ENCODE peak calls at places on chromosome 15, in seven cellular contexts. U, Q, M, C, E, V and D are unnamed samples.

GRCh38 chr15:36208868-36209582 is 370.4 kb upstream of the CDIN1 start:
- DNase-seq in M (no peak), Q (no peak), U (no peak), V (no peak), E (peak; percentile 42), C (no peak), D (peak; percentile 9)

GRCh38 chr15:23467110-23467600 is 20.1 kb upstream of the GOLGA6L2 start:
- DNase-seq in E (peak; percentile 45), M (peak; percentile 28), C (peak; percentile 10), Q (no peak), V (no peak), U (no peak), D (peak; percentile 26)

GRCh38 chr15:55965091-55965490 is 28.3 kb downstream of the NEDD4 start:
- DNase-seq in V (no peak), E (no peak), M (no peak), Q (no peak), U (no peak), C (no peak), D (no peak)

GRCh38 chr15:59250249-59250648 is 43.6 kb downstream of the LDHAL6B start:
- DNase-seq in U (no peak), E (no peak), V (no peak), M (no peak), C (no peak), Q (no peak), D (no peak)

GRCh38 chr15:69857686-69858391 is 239.9 kb downstream of the TLE3 start:
- DNase-seq in M (no peak), C (no peak), U (no peak), E (no peak), Q (no peak), V (no peak), D (no peak)

GRCh38 chr15:39580630-39581500 is at the start of gene THBS1:
- DNase-seq in U (peak; percentile 62), E (peak; percentile 99), V (peak; percentile 87), Q (peak; percentile 18), M (peak; percentile 97), C (peak; percentile 94), D (peak; percentile 84)

GRCh38 chr15:44738340-44738984 is 2.1 kb downstream of the TRIM69 start:
- DNase-seq in U (no peak), M (peak; percentile 56), V (no peak), Q (no peak), C (no peak), E (peak; percentile 82), D (peak; percentile 47)

GRCh38 chr15:68833734-68834334 is 13.1 kb upstream of the ANP32A start:
- DNase-seq in U (no peak), C (no peak), M (no peak), V (no peak), Q (no peak), E (no peak), D (no peak)

GRCh38 chr15:83285979-83286553 is 1.6 kb upstream of the BNC1 start:
- DNase-seq in U (no peak), M (peak; percentile 35), V (no peak), E (peak; percentile 69), C (peak; percentile 75), Q (no peak), D (peak; percentile 59)

GRCh38 chr15:69414702-69415161 is 583 bp downstream of the KIF23 start:
- DNase-seq in M (peak; percentile 71), U (no peak), V (no peak), E (peak; percentile 93), C (peak; percentile 64), Q (no peak), D (peak; percentile 72)

GRCh38 chr15:58632789-58633188 is 116.7 kb downstream of the ADAM10 start:
- DNase-seq in Q (no peak), V (no peak), E (peak; percentile 42), U (no peak), C (no peak), M (no peak), D (no peak)

GRCh38 chr15:66884661-66885237 is 180.7 kb upstream of the SMAD3 start:
- DNase-seq in E (no peak), C (no peak), U (no peak), Q (no peak), V (no peak), M (no peak), D (no peak)

GRCh38 chr15:32692286-32692685 is 25.5 kb upstream of the GREM1 start:
- DNase-seq in C (no peak), U (no peak), M (no peak), Q (no peak), V (no peak), E (no peak), D (no peak)

GRCh38 chr15:68679961-68680371 is 101.2 kb downstream of the CORO2B start:
- DNase-seq in U (no peak), V (no peak), E (no peak), M (no peak), C (no peak), Q (no peak), D (no peak)

GRCh38 chr15:87816016-87816415 is 440.5 kb downstream of the NTRK3 start:
- DNase-seq in M (no peak), V (no peak), Q (no peak), C (no peak), U (no peak), E (peak; percentile 32), D (no peak)

GRCh38 chr15:40746916-40747418 is 8.1 kb downstream of the RMDN3 start:
- DNase-seq in E (peak; percentile 84), C (peak; percentile 31), U (no peak), Q (no peak), V (no peak), M (no peak), D (no peak)

GRCh38 chr15:83380026-83380425 is 67.1 kb upstream of the SH3GL3 start:
- DNase-seq in E (no peak), M (no peak), C (no peak), U (no peak), Q (no peak), V (no peak), D (no peak)

GRCh38 chr15:69729167-69729748 is 276.6 kb downstream of the RPLP1 start:
- DNase-seq in C (no peak), Q (peak; percentile 78), M (peak; percentile 49), U (peak; percentile 79), E (peak; percentile 50), V (peak; percentile 29), D (no peak)

GRCh38 chr15:65578904-65579728 is 31.8 kb downstream of the INTS14 start:
- DNase-seq in E (no peak), Q (no peak), U (no peak), M (no peak), V (no peak), C (no peak), D (no peak)

GRCh38 chr15:82081904-82082810 is 36.3 kb upstream of the MEX3B start:
- DNase-seq in M (no peak), Q (no peak), U (no peak), E (peak; percentile 76), C (peak; percentile 71), V (no peak), D (peak; percentile 90)

GRCh38 chr15:31223478-31224350 is 102.9 kb upstream of the KLF13 start:
- DNase-seq in M (no peak), U (no peak), C (no peak), V (peak; percentile 32), E (no peak), Q (no peak), D (no peak)

GRCh38 chr15:25251700-25252390 is 187.0 kb downstream of the UBE3A start:
- DNase-seq in Q (no peak), E (no peak), M (no peak), V (peak; percentile 5), C (no peak), U (no peak), D (no peak)

GRCh38 chr15:67048281-67049279 is 16.8 kb upstream of the SMAD3 start:
- DNase-seq in V (peak; percentile 22), M (peak; percentile 86), U (no peak), Q (no peak), C (peak; percentile 67), E (peak; percentile 92), D (peak; percentile 40)

GRCh38 chr15:35872577-35872976 is 326.6 kb upstream of the DPH6 start:
- DNase-seq in E (no peak), U (no peak), V (no peak), Q (no peak), C (no peak), M (no peak), D (no peak)

GRCh38 chr15:35078221-35078915 is 6.7 kb downstream of the NANOGP8 start:
- DNase-seq in Q (peak; percentile 5), M (peak; percentile 50), C (peak; percentile 11), U (peak; percentile 13), E (peak; percentile 79), V (no peak), D (peak; percentile 21)

GRCh38 chr15:80779658-80780415 is 667 bp downstream of the CEMIP start:
- DNase-seq in E (peak; percentile 46), U (no peak), M (peak; percentile 15), C (no peak), V (no peak), Q (no peak), D (no peak)

GRCh38 chr15:93470042-93470441 is 381.0 kb upstream of the RGMA start:
- DNase-seq in C (no peak), U (no peak), E (no peak), Q (no peak), M (no peak), V (no peak), D (no peak)

GRCh38 chr15:52227456-52227855 is 36.3 kb upstream of the GNB5 start:
- DNase-seq in E (peak; percentile 90), M (peak; percentile 62), Q (peak; percentile 32), C (peak; percentile 61), U (peak; percentile 71), V (peak; percentile 43), D (peak; percentile 70)

GRCh38 chr15:80500021-80500420 is 95.8 kb downstream of the ARNT2 start:
- DNase-seq in C (no peak), M (no peak), U (no peak), Q (no peak), E (no peak), V (no peak), D (no peak)

GRCh38 chr15:39132071-39132470 is 448.8 kb upstream of the THBS1 start:
- DNase-seq in C (no peak), M (no peak), Q (no peak), V (no peak), E (peak; percentile 41), U (no peak), D (no peak)

GRCh38 chr15:37860896-37861295 is 73.5 kb upstream of the TMCO5A start:
- DNase-seq in M (no peak), Q (no peak), C (no peak), U (no peak), V (no peak), E (no peak), D (no peak)

GRCh38 chr15:73952171-73952912 is 26.1 kb downstream of the LOXL1 start:
- DNase-seq in U (no peak), C (no peak), V (no peak), M (no peak), E (no peak), Q (no peak), D (no peak)

GRCh38 chr15:37801529-37801928 is 132.9 kb upstream of the TMCO5A start:
- DNase-seq in M (no peak), U (no peak), C (no peak), V (no peak), E (no peak), Q (no peak), D (no peak)

GRCh38 chr15:43370310-43370974 is 401 bp downstream of the ZSCAN29 start:
- DNase-seq in M (peak; percentile 27), V (peak; percentile 15), E (peak; percentile 36), C (no peak), Q (peak; percentile 3), U (no peak), D (no peak)

GRCh38 chr15:32104061-32104980 is 74.0 kb downstream of the CHRNA7 start:
- DNase-seq in M (no peak), E (no peak), V (no peak), C (no peak), U (no peak), Q (no peak), D (no peak)

GRCh38 chr15:73317651-73318462 is 50.9 kb downstream of the HCN4 start:
- DNase-seq in E (no peak), M (no peak), V (no peak), Q (no peak), U (no peak), C (no peak), D (no peak)

GRCh38 chr15:85411992-85412538 is 31.7 kb downstream of the AKAP13 start:
- DNase-seq in U (no peak), V (no peak), C (no peak), E (no peak), Q (no peak), M (no peak), D (peak; percentile 41)